ENCODE peak calls at places on chromosomes 12 and 14, in nine cellular contexts. J is pancreas; T is HT-29; S is GF-D8; G is stimulated activated CD4-positive, alpha-beta T cell treated with anti-CD3 and anti-CD28 coated beads, Interleukin-4, amount 100 ng/mL, for 1 hour; H is naive thymus-derived CD8-positive, alpha-beta T cell; R is Peyer's patch; U is neural crest cell; F is NCI-H446. K is an unnamed sample.

GRCh38 chr14:101076451-101077220 is 173.1 kb upstream of the RTL1 start:
- DNase-seq in J (peak; percentile 13), T (no peak), S (no peak), G (no peak), H (no peak), R (no peak), U (no peak), F (no peak), K (no peak)

GRCh38 chr12:92551853-92552397 is 150.9 kb upstream of the PLEKHG7 start:
- DNase-seq in J (no peak), T (no peak), S (no peak), G (peak; percentile 53), H (no peak), R (no peak), U (no peak), F (no peak), K (peak; percentile 77)

GRCh38 chr12:99387661-99388060 is 259.9 kb upstream of the GARIN6 start:
- DNase-seq in J (no peak), T (no peak), S (no peak), G (no peak), H (no peak), R (no peak), U (no peak), F (no peak), K (no peak)

GRCh38 chr12:6229823-6230222 is 29.6 kb downstream of the CD9 start:
- DNase-seq in J (no peak), T (peak; percentile 64), S (no peak), G (no peak), H (no peak), R (no peak), U (no peak), F (no peak), K (no peak)

GRCh38 chr12:13071305-13072280 is 27.4 kb downstream of the FAM234B start:
- DNase-seq in J (no peak), T (no peak), S (no peak), G (no peak), H (no peak), R (no peak), U (no peak), F (no peak), K (no peak)

GRCh38 chr14:44963775-44964380 is 1.9 kb downstream of the TOGARAM1 start:
- DNase-seq in J (no peak), T (peak; percentile 27), S (no peak), G (no peak), H (no peak), R (no peak), U (no peak), F (peak; percentile 25), K (peak; percentile 7)

GRCh38 chr12:16950041-16950677 is 344.2 kb upstream of the LMO3 start:
- DNase-seq in J (no peak), T (no peak), S (no peak), G (no peak), H (no peak), R (no peak), U (no peak), F (no peak), K (no peak)

GRCh38 chr14:52267501-52268190 is at the start of gene PTGDR:
- DNase-seq in J (no peak), T (no peak), S (no peak), G (peak; percentile 40), H (no peak), R (peak; percentile 59), U (peak; percentile 1), F (no peak), K (peak; percentile 58)

GRCh38 chr14:26984318-26985177 is 386.7 kb upstream of the NOVA1 start:
- DNase-seq in J (peak; percentile 34), T (peak; percentile 61), S (no peak), G (no peak), H (no peak), R (no peak), U (peak; percentile 78), F (peak; percentile 91), K (peak; percentile 51)

GRCh38 chr14:33454707-33455106 is 496.2 kb downstream of the EGLN3 start:
- DNase-seq in J (no peak), T (no peak), S (no peak), G (no peak), H (no peak), R (no peak), U (no peak), F (no peak), K (no peak)

GRCh38 chr14:95935228-95935822 is 58.7 kb downstream of the TUNAR start:
- DNase-seq in J (no peak), T (peak; percentile 26), S (no peak), G (no peak), H (no peak), R (no peak), U (peak; percentile 61), F (no peak), K (peak; percentile 10)

GRCh38 chr14:32403688-32404087 is 74.6 kb downstream of the AKAP6 start:
- DNase-seq in J (no peak), T (no peak), S (no peak), G (no peak), H (no peak), R (no peak), U (no peak), F (no peak), K (no peak)

GRCh38 chr12:47206450-47206830 is 126.7 kb upstream of the AMIGO2 start:
- DNase-seq in J (no peak), T (no peak), S (no peak), G (no peak), H (no peak), R (no peak), U (no peak), F (no peak), K (no peak)

GRCh38 chr14:99603471-99603933 is 505 bp downstream of the CCDC85C start:
- DNase-seq in J (peak; percentile 50), T (peak; percentile 17), S (no peak), G (peak; percentile 45), H (peak; percentile 47), R (peak; percentile 75), U (peak; percentile 34), F (peak; percentile 61), K (peak; percentile 63)

GRCh38 chr12:12721251-12721689 is 4.1 kb downstream of the CDKN1B start:
- DNase-seq in J (no peak), T (peak; percentile 74), S (no peak), G (no peak), H (peak; percentile 29), R (no peak), U (no peak), F (no peak), K (no peak)

GRCh38 chr12:5467941-5468340 is 36.0 kb downstream of the NTF3 start:
- DNase-seq in J (no peak), T (no peak), S (no peak), G (no peak), H (no peak), R (no peak), U (no peak), F (no peak), K (no peak)

GRCh38 chr14:59055439-59056045 is 132.9 kb upstream of the DAAM1 start:
- DNase-seq in J (peak; percentile 4), T (peak; percentile 35), S (no peak), G (peak; percentile 4), H (peak; percentile 15), R (no peak), U (no peak), F (peak; percentile 36), K (peak; percentile 42)

GRCh38 chr12:88579941-88580871 is at the start of gene KITLG:
- DNase-seq in J (peak; percentile 81), T (peak; percentile 94), S (no peak), G (peak; percentile 1), H (no peak), R (peak; percentile 91), U (peak; percentile 80), F (peak; percentile 90), K (peak; percentile 33)

GRCh38 chr14:103746706-103747105 is 31.1 kb downstream of the ZFYVE21 start:
- DNase-seq in J (no peak), T (no peak), S (no peak), G (no peak), H (no peak), R (no peak), U (no peak), F (no peak), K (no peak)

K was measured in activated CD8-positive, alpha-beta T cell treated with anti-CD3 and anti-CD28 coated beads for 36 hours.